ENCODE peak calls at places on chromosomes 1 and 21, in eight cellular contexts. A, Z, T, W, M, X, S and D are unnamed samples.

GRCh38 chr1:205936846-205937707 is 6.2 kb downstream of the SLC26A9 start:
- DNase-seq in A (no peak), Z (no peak), T (no peak), W (no peak), M (no peak), X (peak; percentile 29), S (no peak), D (no peak)

GRCh38 chr1:234980657-234981396 is 147.8 kb downstream of the TOMM20 start:
- DNase-seq in A (no peak), Z (peak; percentile 71), T (no peak), W (no peak), M (peak; percentile 66), X (peak; percentile 90), S (peak; percentile 69), D (peak; percentile 73)

GRCh38 chr1:193185861-193186714 is at the start of gene B3GALT2:
- DNase-seq in A (no peak), Z (peak; percentile 23), T (peak; percentile 11), W (peak; percentile 94), M (no peak), X (no peak), S (no peak), D (no peak)

GRCh38 chr21:34779860-34780259 is 111.1 kb downstream of the CLIC6 start:
- DNase-seq in A (no peak), Z (no peak), T (no peak), W (no peak), M (no peak), X (no peak), S (no peak), D (no peak)

GRCh38 chr1:161849518-161849917 is 83.4 kb downstream of the ATF6 start:
- DNase-seq in A (no peak), Z (no peak), T (no peak), W (no peak), M (no peak), X (no peak), S (no peak), D (no peak)

GRCh38 chr1:33050221-33051076 is 13.8 kb upstream of the AK2 start:
- DNase-seq in A (no peak), Z (peak; percentile 83), T (no peak), W (no peak), M (no peak), X (peak; percentile 96), S (no peak), D (no peak)

GRCh38 chr1:163174524-163175437 is 27.9 kb downstream of the RGS5 start:
- DNase-seq in A (peak; percentile 34), Z (no peak), T (peak; percentile 25), W (peak; percentile 70), M (peak; percentile 38), X (peak; percentile 45), S (peak; percentile 48), D (peak; percentile 57)

GRCh38 chr1:117010310-117010969 is 8.9 kb downstream of the CD101 start:
- DNase-seq in A (no peak), Z (no peak), T (no peak), W (no peak), M (no peak), X (no peak), S (no peak), D (no peak)

GRCh38 chr1:167344112-167344511 is 123.4 kb downstream of the POU2F1 start:
- DNase-seq in A (no peak), Z (no peak), T (no peak), W (no peak), M (no peak), X (no peak), S (no peak), D (no peak)

GRCh38 chr1:177629526-177629925 is 340.3 kb downstream of the SEC16B start:
- DNase-seq in A (no peak), Z (peak; percentile 37), T (no peak), W (no peak), M (no peak), X (no peak), S (no peak), D (no peak)

GRCh38 chr1:10530756-10531155 is 56.0 kb downstream of the PEX14 start:
- DNase-seq in A (no peak), Z (no peak), T (no peak), W (no peak), M (no peak), X (no peak), S (no peak), D (no peak)

GRCh38 chr1:80021891-80022290 is 1015.4 kb upstream of the ADGRL4 start:
- DNase-seq in A (no peak), Z (no peak), T (no peak), W (no peak), M (no peak), X (no peak), S (no peak), D (no peak)

GRCh38 chr1:111904478-111905218 is 84.8 kb downstream of the KCND3 start:
- DNase-seq in A (peak; percentile 88), Z (no peak), T (no peak), W (peak; percentile 88), M (peak; percentile 8), X (no peak), S (no peak), D (no peak)

GRCh38 chr1:180948357-180948756 is 35.7 kb downstream of the KIAA1614 start:
- DNase-seq in A (no peak), Z (peak; percentile 17), T (no peak), W (no peak), M (no peak), X (no peak), S (no peak), D (no peak)

GRCh38 chr1:29646161-29646775 is 409.9 kb downstream of the PTPRU start:
- DNase-seq in A (no peak), Z (no peak), T (no peak), W (no peak), M (no peak), X (no peak), S (no peak), D (no peak)

GRCh38 chr21:45069711-45070110 is 4.7 kb upstream of the ADARB1 start:
- DNase-seq in A (no peak), Z (no peak), T (no peak), W (no peak), M (no peak), X (no peak), S (no peak), D (no peak)